ENCODE peak calls at places on chromosomes 2 and 18, in eight cellular contexts. One of them, this sample, is unnamed.

GRCh38 chr2:145095641-145096435 is 575.9 kb upstream of the ZEB2 start:
- DNase-seq in cardiac muscle cell: peak; percentile 72
- DNase-seq in GM13977: no peak
- DNase-seq in fibroblast of lung: peak; percentile 92
- DNase-seq in endodermal cell: no peak
- DNase-seq in HFFc6: peak; percentile 76
- DNase-seq in endothelial cell: no peak
- DNase-seq in tibial artery: no peak
- DNase-seq in this sample: no peak

GRCh38 chr2:157831573-157832315 is 44.4 kb downstream of the ACVR1 start:
- DNase-seq in HFFc6: no peak
- DNase-seq in cardiac muscle cell: peak; percentile 25
- DNase-seq in fibroblast of lung: peak; percentile 63
- DNase-seq in tibial artery: no peak
- DNase-seq in endodermal cell: no peak
- DNase-seq in GM13977: no peak
- DNase-seq in endothelial cell: no peak
- DNase-seq in this sample: no peak

GRCh38 chr2:182435754-182436153 is 8.9 kb upstream of the PDE1A start:
- DNase-seq in cardiac muscle cell: peak; percentile 41
- DNase-seq in GM13977: no peak
- DNase-seq in endothelial cell: no peak
- DNase-seq in endodermal cell: no peak
- DNase-seq in fibroblast of lung: peak; percentile 56
- DNase-seq in HFFc6: peak; percentile 34
- DNase-seq in tibial artery: no peak
- DNase-seq in this sample: no peak

GRCh38 chr2:102425441-102426132 is 2.6 kb downstream of the IL18RAP start:
- DNase-seq in endothelial cell: no peak
- DNase-seq in endodermal cell: no peak
- DNase-seq in tibial artery: no peak
- DNase-seq in HFFc6: no peak
- DNase-seq in fibroblast of lung: no peak
- DNase-seq in cardiac muscle cell: no peak
- DNase-seq in GM13977: no peak
- DNase-seq in this sample: no peak

GRCh38 chr2:201909961-201910361 is 103.6 kb downstream of the CDK15 start:
- DNase-seq in fibroblast of lung: peak; percentile 76
- DNase-seq in tibial artery: no peak
- DNase-seq in GM13977: no peak
- DNase-seq in endodermal cell: no peak
- DNase-seq in endothelial cell: no peak
- DNase-seq in cardiac muscle cell: peak; percentile 79
- DNase-seq in HFFc6: peak; percentile 49
- DNase-seq in this sample: peak; percentile 45

GRCh38 chr2:182911813-182912517 is 45.5 kb upstream of the FRZB start:
- DNase-seq in HFFc6: no peak
- DNase-seq in tibial artery: no peak
- DNase-seq in fibroblast of lung: peak; percentile 29
- DNase-seq in endodermal cell: no peak
- DNase-seq in endothelial cell: no peak
- DNase-seq in GM13977: no peak
- DNase-seq in cardiac muscle cell: no peak
- DNase-seq in this sample: no peak

GRCh38 chr2:229622495-229623355 is 91.6 kb downstream of the DNER start:
- DNase-seq in GM13977: no peak
- DNase-seq in cardiac muscle cell: no peak
- DNase-seq in endodermal cell: no peak
- DNase-seq in HFFc6: no peak
- DNase-seq in endothelial cell: no peak
- DNase-seq in fibroblast of lung: peak; percentile 18
- DNase-seq in tibial artery: no peak
- DNase-seq in this sample: no peak

GRCh38 chr2:17869128-17869527 is 9.3 kb upstream of the KCNS3 start:
- DNase-seq in fibroblast of lung: peak; percentile 19
- DNase-seq in endodermal cell: no peak
- DNase-seq in endothelial cell: no peak
- DNase-seq in cardiac muscle cell: no peak
- DNase-seq in HFFc6: no peak
- DNase-seq in tibial artery: no peak
- DNase-seq in GM13977: no peak
- DNase-seq in this sample: no peak

GRCh38 chr2:120430957-120431356 is 85.0 kb downstream of the INHBB start:
- DNase-seq in endodermal cell: peak; percentile 40
- DNase-seq in cardiac muscle cell: no peak
- DNase-seq in endothelial cell: no peak
- DNase-seq in HFFc6: no peak
- DNase-seq in GM13977: no peak
- DNase-seq in tibial artery: no peak
- DNase-seq in fibroblast of lung: no peak
- DNase-seq in this sample: no peak

GRCh38 chr2:191212119-191212518 is 33.1 kb upstream of the MYO1B start:
- DNase-seq in GM13977: no peak
- DNase-seq in cardiac muscle cell: no peak
- DNase-seq in tibial artery: no peak
- DNase-seq in HFFc6: no peak
- DNase-seq in endodermal cell: no peak
- DNase-seq in endothelial cell: no peak
- DNase-seq in fibroblast of lung: no peak
- DNase-seq in this sample: no peak

GRCh38 chr2:112640800-112641675 is 4.7 kb upstream of the SLC20A1 start:
- DNase-seq in cardiac muscle cell: peak; percentile 87
- DNase-seq in endodermal cell: no peak
- DNase-seq in fibroblast of lung: peak; percentile 96
- DNase-seq in endothelial cell: no peak
- DNase-seq in tibial artery: no peak
- DNase-seq in GM13977: no peak
- DNase-seq in HFFc6: peak; percentile 71
- DNase-seq in this sample: no peak

GRCh38 chr2:120104002-120104467 is 91.2 kb downstream of the EPB41L5 start:
- DNase-seq in endodermal cell: no peak
- DNase-seq in HFFc6: peak; percentile 88
- DNase-seq in cardiac muscle cell: peak; percentile 63
- DNase-seq in endothelial cell: no peak
- DNase-seq in GM13977: no peak
- DNase-seq in fibroblast of lung: peak; percentile 98
- DNase-seq in tibial artery: no peak
- DNase-seq in this sample: peak; percentile 20

DNA sequence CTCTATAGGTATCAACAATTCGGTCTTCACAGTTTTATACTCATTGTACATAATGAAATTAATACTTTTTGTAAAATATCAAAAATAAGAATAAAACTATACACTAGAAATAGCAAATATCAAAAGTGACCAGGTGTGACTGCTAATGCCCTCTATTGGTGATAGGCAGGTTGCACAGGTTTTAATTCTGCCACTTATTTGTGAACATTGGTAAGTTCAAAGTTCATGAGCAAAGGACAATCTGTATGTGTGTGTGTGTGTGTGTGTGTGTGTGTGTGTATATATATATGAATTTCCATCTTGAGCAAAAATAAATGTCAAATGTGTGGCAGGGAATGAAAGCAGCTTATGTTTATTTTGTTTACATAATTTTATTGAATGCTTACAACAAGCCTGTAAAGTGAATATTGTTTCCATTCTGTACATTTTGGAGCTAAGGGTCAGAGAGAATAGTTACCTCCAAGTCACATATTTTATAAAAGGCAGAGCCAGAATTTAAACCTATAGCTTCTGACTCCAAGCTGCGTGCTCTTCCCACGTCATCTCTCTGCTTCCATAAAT is 537.4 kb downstream of the CPS1 start:
- DNase-seq in endodermal cell: no peak
- DNase-seq in GM13977: no peak
- DNase-seq in fibroblast of lung: no peak
- DNase-seq in endothelial cell: no peak
- DNase-seq in tibial artery: no peak
- DNase-seq in HFFc6: no peak
- DNase-seq in cardiac muscle cell: no peak
- DNase-seq in this sample: no peak
- TF ChIP-seq CTCF in endodermal cell: peak; percentile 66
- TF ChIP-seq CTCF in GM13977: peak; percentile 50
- TF ChIP-seq CTCF in fibroblast of lung: no peak
- TF ChIP-seq CTCF in endothelial cell: peak; percentile 43
- TF ChIP-seq CTCF in tibial artery: no peak
- TF ChIP-seq CTCF in HFFc6: peak; percentile 20
- TF ChIP-seq CTCF in cardiac muscle cell: peak; percentile 25
- TF ChIP-seq CTCF in this sample: no peak

DNA sequence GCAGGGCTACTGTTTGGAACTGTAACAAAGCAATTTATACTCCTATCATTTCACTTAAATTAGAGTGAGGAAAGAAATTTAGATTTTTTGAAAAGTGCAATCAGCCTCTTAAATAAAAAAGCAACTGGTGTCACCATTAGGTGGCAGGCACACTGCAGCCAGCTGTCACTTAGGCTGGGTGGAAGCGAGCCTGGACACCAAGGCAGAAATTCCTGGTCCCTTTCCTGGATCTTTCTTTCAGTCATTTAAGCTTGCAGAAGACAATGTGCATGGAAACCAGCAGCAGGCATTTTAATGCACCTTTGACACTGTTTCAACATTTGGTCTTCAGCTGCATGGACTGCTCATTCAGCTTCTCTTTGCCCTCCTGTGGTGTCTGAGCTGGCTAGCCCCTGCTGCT is 61.0 kb downstream of the AQP4 start:
- DNase-seq in endodermal cell: peak; percentile 75
- DNase-seq in cardiac muscle cell: no peak
- DNase-seq in HFFc6: no peak
- DNase-seq in fibroblast of lung: no peak
- DNase-seq in endothelial cell: peak; percentile 8
- DNase-seq in GM13977: no peak
- DNase-seq in tibial artery: no peak
- DNase-seq in this sample: no peak
- TF ChIP-seq CTCF in endodermal cell: peak; percentile 81
- TF ChIP-seq CTCF in cardiac muscle cell: no peak
- TF ChIP-seq CTCF in HFFc6: no peak
- TF ChIP-seq CTCF in fibroblast of lung: no peak
- TF ChIP-seq CTCF in endothelial cell: peak; percentile 32
- TF ChIP-seq CTCF in GM13977: peak; percentile 40
- TF ChIP-seq CTCF in tibial artery: no peak
- TF ChIP-seq CTCF in this sample: no peak

GRCh38 chr2:218993345-218994315 is at the start of gene CRYBA2:
- DNase-seq in endodermal cell: peak; percentile 78
- DNase-seq in fibroblast of lung: peak; percentile 20
- DNase-seq in endothelial cell: peak; percentile 18
- DNase-seq in tibial artery: no peak
- DNase-seq in HFFc6: no peak
- DNase-seq in GM13977: peak; percentile 40
- DNase-seq in cardiac muscle cell: no peak
- DNase-seq in this sample: no peak
- TF ChIP-seq CTCF in endodermal cell: peak; percentile 42
- TF ChIP-seq CTCF in fibroblast of lung: no peak
- TF ChIP-seq CTCF in endothelial cell: no peak
- TF ChIP-seq CTCF in tibial artery: no peak
- TF ChIP-seq CTCF in HFFc6: peak; percentile 37
- TF ChIP-seq CTCF in GM13977: no peak
- TF ChIP-seq CTCF in cardiac muscle cell: peak; percentile 30
- TF ChIP-seq CTCF in this sample: no peak

DNA sequence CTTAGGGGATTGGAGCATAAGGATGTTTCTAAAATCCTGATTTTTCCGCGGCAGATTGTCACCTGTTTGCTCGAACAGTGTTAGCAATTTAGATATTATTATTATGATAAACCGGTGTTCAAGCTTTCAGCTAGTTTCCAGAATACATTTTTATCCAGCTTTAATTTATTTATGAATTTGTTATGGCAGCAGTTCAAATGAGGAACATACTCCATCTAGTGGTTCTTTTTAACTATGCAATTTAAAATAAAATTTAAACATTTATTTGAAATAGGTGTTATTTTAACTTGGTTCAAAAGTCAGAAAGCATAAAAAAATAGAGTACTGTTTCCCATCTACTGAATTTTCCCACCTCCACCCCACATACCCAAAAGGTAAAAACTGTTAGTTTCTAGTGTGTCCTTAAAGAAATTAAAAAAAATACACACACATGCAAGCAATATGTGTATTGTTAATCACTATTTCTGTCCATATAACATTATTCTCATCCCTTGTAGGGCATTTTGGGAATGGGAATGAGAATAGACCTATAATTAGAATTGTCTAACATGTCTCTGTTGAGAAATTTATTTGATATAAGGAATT is 23.2 kb downstream of the ACOXL start:
- DNase-seq in HFFc6: no peak
- DNase-seq in fibroblast of lung: peak; percentile 7
- DNase-seq in cardiac muscle cell: peak; percentile 30
- DNase-seq in GM13977: no peak
- DNase-seq in tibial artery: no peak
- DNase-seq in endodermal cell: no peak
- DNase-seq in endothelial cell: no peak
- DNase-seq in this sample: no peak
- TF ChIP-seq CTCF in HFFc6: peak; percentile 88
- TF ChIP-seq CTCF in fibroblast of lung: no peak
- TF ChIP-seq CTCF in cardiac muscle cell: peak; percentile 38
- TF ChIP-seq CTCF in GM13977: peak; percentile 39
- TF ChIP-seq CTCF in tibial artery: peak; percentile 59
- TF ChIP-seq CTCF in endodermal cell: peak; percentile 83
- TF ChIP-seq CTCF in endothelial cell: peak; percentile 89
- TF ChIP-seq CTCF in this sample: peak; percentile 44

GRCh38 chr18:69002233-69002632 is 204.4 kb downstream of the CCDC102B start:
- DNase-seq in cardiac muscle cell: no peak
- DNase-seq in endodermal cell: peak; percentile 63
- DNase-seq in endothelial cell: no peak
- DNase-seq in fibroblast of lung: no peak
- DNase-seq in HFFc6: no peak
- DNase-seq in tibial artery: no peak
- DNase-seq in GM13977: no peak
- DNase-seq in this sample: no peak
- TF ChIP-seq CTCF in cardiac muscle cell: no peak
- TF ChIP-seq CTCF in endodermal cell: peak; percentile 65
- TF ChIP-seq CTCF in endothelial cell: peak; percentile 54
- TF ChIP-seq CTCF in fibroblast of lung: peak; percentile 24
- TF ChIP-seq CTCF in HFFc6: peak; percentile 52
- TF ChIP-seq CTCF in tibial artery: no peak
- TF ChIP-seq CTCF in GM13977: peak; percentile 26
- TF ChIP-seq CTCF in this sample: peak; percentile 29

This sample was measured in AG09319.